ENCODE peak calls at places on chromosomes 6 and 20, in eight cellular contexts. X is effector memory CD4-positive, alpha-beta T cell; Y is endothelial cell of umbilical vein; E is uterus; B is psoas muscle; T is heart left ventricle; C is thyroid gland; J is tibial artery. W is an unnamed sample. For H3K9me3, the result is how much of the 10 kb centered on the place peaks cover.

GRCh38 chr6:7230956-7231713 is 81.9 kb downstream of the SSR1 start:
- DNase-seq in X (no peak), Y (no peak), E (no peak), B (no peak), T (no peak), C (no peak), J (no peak), W (no peak)

GRCh38 chr20:51221791-51222408 is 199.0 kb upstream of the KCNG1 start:
- DNase-seq in X (no peak), Y (peak), E (no peak), B (peak), T (no peak), C (no peak), J (no peak), W (peak)

GRCh38 chr6:5871296-5871695 is 135.4 kb downstream of the NRN1 start:
- DNase-seq in X (no peak), Y (no peak), E (no peak), B (no peak), T (no peak), C (no peak), J (no peak), W (no peak)

GRCh38 chr6:228881-229651 is 63.2 kb upstream of the DUSP22 start:
- DNase-seq in X (no peak), Y (no peak), E (no peak), B (no peak), T (no peak), C (no peak), J (no peak), W (no peak)

GRCh38 chr6:127302728-127303675 is 36.3 kb downstream of the RNF146 start:
- DNase-seq in X (no peak), Y (peak), E (peak), B (no peak), T (no peak), C (peak), J (peak), W (peak)

GRCh38 chr20:33172781-33173180 is 4.8 kb downstream of the BPIFA2 start:
- DNase-seq in X (no peak), Y (no peak), E (no peak), B (no peak), T (no peak), C (peak), J (no peak), W (no peak)

GRCh38 chr6:21928715-21929298 is 335.3 kb downstream of the SOX4 start:
- DNase-seq in X (no peak), Y (no peak), E (no peak), B (no peak), T (no peak), C (no peak), J (no peak), W (no peak)

GRCh38 chr20:49560646-49561045 is 7.3 kb downstream of the PTGIS start:
- DNase-seq in X (no peak), Y (no peak), E (peak), B (no peak), T (no peak), C (no peak), J (peak), W (no peak)

GRCh38 chr6:81105998-81106397 is 646.5 kb downstream of the TENT5A start:
- DNase-seq in X (no peak), Y (no peak), E (no peak), B (no peak), T (no peak), C (no peak), J (no peak), W (no peak)

GRCh38 chr20:50292324-50293243 is 102.0 kb downstream of the CEBPB start:
- DNase-seq in X (no peak), Y (peak), E (peak), B (peak), T (peak), C (peak), J (peak), W (peak)

GRCh38 chr6:118553132-118553531 is 5.0 kb downstream of the PLN start:
- DNase-seq in X (no peak), Y (no peak), E (no peak), B (no peak), T (no peak), C (no peak), J (no peak), W (no peak)

GRCh38 chr20:36880741-36881250 is 4.9 kb downstream of the TLDC2 start:
- DNase-seq in X (no peak), Y (no peak), E (no peak), B (no peak), T (no peak), C (no peak), J (no peak), W (no peak)

GRCh38 chr20:45128066-45128465 is 3.8 kb upstream of the WFDC12 start:
- DNase-seq in X (no peak), Y (no peak), E (no peak), B (no peak), T (no peak), C (no peak), J (no peak), W (peak)

GRCh38 chr6:107768044-107768443 is 56.1 kb downstream of the SCML4 start:
- DNase-seq in X (no peak), Y (no peak), E (no peak), B (no peak), T (no peak), C (no peak), J (no peak), W (no peak)

GRCh38 chr20:62686869-62687830 is 21.5 kb upstream of the NTSR1 start:
- DNase-seq in X (no peak), Y (no peak), E (no peak), B (no peak), T (no peak), C (no peak), J (no peak), W (no peak)

DNA sequence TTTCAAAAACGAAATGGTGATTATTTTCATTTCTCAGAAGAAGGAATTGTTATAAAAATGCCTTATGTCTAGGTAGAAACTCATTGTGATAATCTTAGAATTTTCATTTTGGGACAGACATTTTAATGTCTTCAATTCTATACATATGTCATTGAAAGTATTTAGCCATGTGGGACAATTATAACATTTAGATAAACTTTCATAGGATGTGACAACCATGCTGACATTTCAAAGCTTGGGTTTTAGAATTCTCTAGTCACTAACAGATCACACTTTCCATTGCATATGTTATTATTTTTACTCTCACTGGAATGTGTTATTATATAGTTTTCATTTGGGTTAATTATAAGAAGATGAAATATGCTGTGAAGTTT is 4.9 kb downstream of the TAGAP start:
- DNase-seq in X (no peak), Y (no peak), E (no peak), B (no peak), T (no peak), C (no peak), J (no peak), W (no peak)
- H3K9me3 ChIP-seq in X (under half), Y (under half), E (under half), B (under half), T (under half), C (under half), J (under half), W (under half)

DNA sequence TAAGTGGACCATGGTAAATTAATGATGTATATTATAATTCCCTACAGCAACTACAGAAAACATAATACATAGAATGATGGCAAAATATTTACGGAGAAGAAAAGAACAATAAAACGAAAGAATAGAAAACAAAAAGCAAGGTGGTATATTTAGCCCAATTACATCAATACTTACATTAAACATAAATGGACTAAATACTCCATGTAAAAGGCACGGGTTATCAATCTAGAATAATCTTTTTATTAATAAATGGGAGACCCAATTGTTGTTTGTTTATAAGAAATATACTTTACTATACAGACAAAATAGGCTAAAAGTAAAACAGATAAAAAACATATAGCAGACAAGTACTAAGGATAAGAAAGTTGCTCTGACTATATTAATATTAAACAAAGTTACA is 137.2 kb downstream of the TASP1 start:
- DNase-seq in X (no peak), Y (no peak), E (no peak), B (no peak), T (no peak), C (no peak), J (no peak), W (no peak)
- H3K9me3 ChIP-seq in X (under half), Y (under half), E (under half), B (under half), T (under half), C (under half), J (under half), W (under half)

GRCh38 chr6:25137497-25137896 is 141.7 kb upstream of the CARMIL1 start:
- DNase-seq in X (no peak), Y (peak), E (no peak), B (no peak), T (no peak), C (no peak), J (no peak), W (no peak)
- H3K9me3 ChIP-seq in X (under half), Y (under half), E (under half), B (under half), T (under half), C (under half), J (under half), W (under half)

DNA sequence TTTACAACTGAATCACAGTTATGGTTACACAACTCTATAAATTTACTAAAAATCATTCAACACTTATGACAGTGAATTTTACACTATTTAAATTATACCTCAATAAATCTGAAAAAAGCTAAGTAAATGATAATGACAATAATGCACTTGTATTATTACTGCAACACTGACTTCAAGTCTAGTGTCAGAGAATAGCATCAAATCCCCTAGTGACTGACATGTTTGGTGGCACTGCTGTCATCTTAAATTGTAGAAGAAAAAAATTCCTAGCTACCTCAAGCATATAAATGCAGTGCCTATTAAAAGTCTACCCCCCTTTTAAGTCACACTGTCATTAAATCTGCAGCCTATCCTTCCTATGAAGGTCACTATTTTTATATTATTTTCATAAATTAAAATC is 189.4 kb upstream of the RUNX2 start:
- DNase-seq in X (no peak), Y (no peak), E (no peak), B (no peak), T (no peak), C (no peak), J (no peak), W (no peak)
- H3K9me3 ChIP-seq in X (under half), Y (under half), E (under half), B (under half), T (under half), C (under half), J (under half), W (under half)